ENCODE peak calls at places on chromosomes 12 and 14, in six cellular contexts. One of them, this sample, is unnamed.
A peak's percentile ranks its signal among the peaks of the same experiment; 100 is the strongest.

GRCh38 chr12:113965951-113966797 is at the start of gene RBM19:
- DNase-seq in left ventricle myocardium inferior: peak; percentile 97
- DNase-seq in H1: peak; percentile 98
- DNase-seq in gastrocnemius medialis: peak; percentile 96
- DNase-seq in OCI-LY7: peak; percentile 99
- DNase-seq in CD4-positive, CD25-positive, alpha-beta regulatory T cell: peak; percentile 98
- DNase-seq in this sample: peak; percentile 99

GRCh38 chr12:81798294-81798693 is 39.1 kb upstream of the PPFIA2 start:
- DNase-seq in left ventricle myocardium inferior: no peak
- DNase-seq in H1: no peak
- DNase-seq in gastrocnemius medialis: no peak
- DNase-seq in OCI-LY7: no peak
- DNase-seq in CD4-positive, CD25-positive, alpha-beta regulatory T cell: no peak
- DNase-seq in this sample: no peak

GRCh38 chr12:29732211-29732992 is 51.3 kb downstream of the TMTC1 start:
- DNase-seq in left ventricle myocardium inferior: no peak
- DNase-seq in H1: no peak
- DNase-seq in gastrocnemius medialis: no peak
- DNase-seq in OCI-LY7: no peak
- DNase-seq in CD4-positive, CD25-positive, alpha-beta regulatory T cell: no peak
- DNase-seq in this sample: no peak

GRCh38 chr14:51093371-51094281 is 1.3 kb downstream of the TRIM9 start:
- DNase-seq in left ventricle myocardium inferior: peak; percentile 23
- DNase-seq in H1: peak; percentile 80
- DNase-seq in gastrocnemius medialis: no peak
- DNase-seq in OCI-LY7: peak; percentile 23
- DNase-seq in CD4-positive, CD25-positive, alpha-beta regulatory T cell: peak; percentile 61
- DNase-seq in this sample: peak; percentile 45

GRCh38 chr14:102279688-102280348 is 25.1 kb downstream of the MOK start:
- DNase-seq in left ventricle myocardium inferior: no peak
- DNase-seq in H1: no peak
- DNase-seq in gastrocnemius medialis: no peak
- DNase-seq in OCI-LY7: no peak
- DNase-seq in CD4-positive, CD25-positive, alpha-beta regulatory T cell: no peak
- DNase-seq in this sample: no peak

GRCh38 chr12:130429656-130430505 is 92.2 kb downstream of the PIWIL1 start:
- DNase-seq in left ventricle myocardium inferior: no peak
- DNase-seq in H1: no peak
- DNase-seq in gastrocnemius medialis: no peak
- DNase-seq in OCI-LY7: no peak
- DNase-seq in CD4-positive, CD25-positive, alpha-beta regulatory T cell: no peak
- DNase-seq in this sample: no peak

GRCh38 chr14:59918824-59919581 is 941 bp upstream of the LRRC9 start:
- DNase-seq in left ventricle myocardium inferior: no peak
- DNase-seq in H1: no peak
- DNase-seq in gastrocnemius medialis: no peak
- DNase-seq in OCI-LY7: peak; percentile 10
- DNase-seq in CD4-positive, CD25-positive, alpha-beta regulatory T cell: peak; percentile 5
- DNase-seq in this sample: peak; percentile 22

GRCh38 chr14:91898256-91898843 is 31.0 kb upstream of the TC2N start:
- DNase-seq in left ventricle myocardium inferior: no peak
- DNase-seq in H1: no peak
- DNase-seq in gastrocnemius medialis: no peak
- DNase-seq in OCI-LY7: no peak
- DNase-seq in CD4-positive, CD25-positive, alpha-beta regulatory T cell: no peak
- DNase-seq in this sample: no peak

GRCh38 chr14:45902241-45902640 is 649.2 kb upstream of the MIS18BP1 start:
- DNase-seq in left ventricle myocardium inferior: no peak
- DNase-seq in H1: no peak
- DNase-seq in gastrocnemius medialis: no peak
- DNase-seq in OCI-LY7: no peak
- DNase-seq in CD4-positive, CD25-positive, alpha-beta regulatory T cell: no peak
- DNase-seq in this sample: no peak

GRCh38 chr12:111029732-111030131 is 109.4 kb upstream of the MYL2 start:
- DNase-seq in left ventricle myocardium inferior: no peak
- DNase-seq in H1: no peak
- DNase-seq in gastrocnemius medialis: no peak
- DNase-seq in OCI-LY7: no peak
- DNase-seq in CD4-positive, CD25-positive, alpha-beta regulatory T cell: no peak
- DNase-seq in this sample: no peak

GRCh38 chr14:54599932-54600331 is 33.0 kb downstream of the SAMD4A start:
- DNase-seq in left ventricle myocardium inferior: no peak
- DNase-seq in H1: no peak
- DNase-seq in gastrocnemius medialis: no peak
- DNase-seq in OCI-LY7: no peak
- DNase-seq in CD4-positive, CD25-positive, alpha-beta regulatory T cell: no peak
- DNase-seq in this sample: no peak

GRCh38 chr14:54593860-54594259 is 26.9 kb downstream of the SAMD4A start:
- DNase-seq in left ventricle myocardium inferior: no peak
- DNase-seq in H1: no peak
- DNase-seq in gastrocnemius medialis: no peak
- DNase-seq in OCI-LY7: no peak
- DNase-seq in CD4-positive, CD25-positive, alpha-beta regulatory T cell: peak; percentile 11
- DNase-seq in this sample: no peak

GRCh38 chr14:54594531-54594930 is 27.6 kb downstream of the SAMD4A start:
- DNase-seq in left ventricle myocardium inferior: no peak
- DNase-seq in H1: no peak
- DNase-seq in gastrocnemius medialis: no peak
- DNase-seq in OCI-LY7: no peak
- DNase-seq in CD4-positive, CD25-positive, alpha-beta regulatory T cell: no peak
- DNase-seq in this sample: no peak

GRCh38 chr14:54600685-54601084 is 33.8 kb downstream of the SAMD4A start:
- DNase-seq in left ventricle myocardium inferior: no peak
- DNase-seq in H1: no peak
- DNase-seq in gastrocnemius medialis: no peak
- DNase-seq in OCI-LY7: no peak
- DNase-seq in CD4-positive, CD25-positive, alpha-beta regulatory T cell: no peak
- DNase-seq in this sample: no peak

GRCh38 chr14:54597795-54598443 is 31.0 kb downstream of the SAMD4A start:
- DNase-seq in left ventricle myocardium inferior: no peak
- DNase-seq in H1: no peak
- DNase-seq in gastrocnemius medialis: no peak
- DNase-seq in OCI-LY7: no peak
- DNase-seq in CD4-positive, CD25-positive, alpha-beta regulatory T cell: no peak
- DNase-seq in this sample: no peak
- H3K4me1 ChIP-seq in left ventricle myocardium inferior: peaks cover 62% of the 10 kb centered on the region
- H3K4me1 ChIP-seq in H1: no peaks in the 10 kb centered on the region
- H3K4me1 ChIP-seq in gastrocnemius medialis: peaks cover 39% of the 10 kb centered on the region
- H3K4me1 ChIP-seq in OCI-LY7: no peaks in the 10 kb centered on the region
- H3K4me1 ChIP-seq in CD4-positive, CD25-positive, alpha-beta regulatory T cell: no peaks in the 10 kb centered on the region
- H3K4me1 ChIP-seq in this sample: peaks cover 3% of the 10 kb centered on the region

DNA sequence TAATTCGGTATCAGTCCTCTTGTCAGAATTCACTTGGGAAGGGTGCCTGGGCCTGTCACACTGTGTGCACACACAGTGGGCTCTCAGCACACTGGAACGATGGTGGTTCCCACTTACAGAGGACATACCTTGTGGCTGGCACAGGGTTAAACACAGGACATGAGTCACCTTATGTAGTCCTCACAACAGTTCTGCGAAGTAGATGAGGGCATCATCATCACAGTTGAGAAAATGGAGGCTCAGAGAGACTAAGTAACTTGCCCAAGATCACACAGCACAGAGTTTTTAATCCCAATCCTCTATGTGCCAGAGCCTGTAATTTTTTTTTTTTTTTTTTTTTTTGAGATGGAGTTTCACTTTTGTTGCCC is 90.7 kb downstream of the NINJ2 start:
- DNase-seq in left ventricle myocardium inferior: no peak
- DNase-seq in H1: no peak
- DNase-seq in gastrocnemius medialis: no peak
- DNase-seq in OCI-LY7: no peak
- DNase-seq in CD4-positive, CD25-positive, alpha-beta regulatory T cell: peak; percentile 82
- DNase-seq in this sample: no peak
- H3K27ac ChIP-seq in left ventricle myocardium inferior: peak overlapping the region; percentile 97
- H3K27ac ChIP-seq in H1: no peak overlapping the region
- H3K27ac ChIP-seq in gastrocnemius medialis: peak overlapping the region; percentile 95
- H3K27ac ChIP-seq in OCI-LY7: no peak overlapping the region
- H3K27ac ChIP-seq in CD4-positive, CD25-positive, alpha-beta regulatory T cell: no peak overlapping the region
- H3K27ac ChIP-seq in this sample: peak overlapping the region; percentile 99

DNA sequence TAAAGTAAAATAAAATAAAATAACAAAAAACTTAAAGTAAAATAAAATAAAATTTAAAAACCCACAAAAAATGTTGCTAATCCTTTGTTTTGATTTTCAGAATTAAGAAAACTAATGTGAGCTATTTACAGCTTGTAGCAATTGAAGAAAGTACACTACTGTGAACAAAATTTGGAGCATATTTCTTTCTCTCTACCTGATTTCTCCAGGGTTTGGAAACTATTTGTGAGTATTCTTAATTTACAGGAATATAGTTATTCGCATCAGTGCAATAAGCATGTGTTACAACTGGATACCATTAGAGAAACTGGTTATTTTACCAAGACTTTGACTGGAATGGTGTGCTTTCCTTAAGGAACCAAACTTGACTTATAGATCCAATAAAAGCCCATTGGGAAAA is 86.1 kb upstream of the CNOT2 start:
- DNase-seq in left ventricle myocardium inferior: no peak
- DNase-seq in H1: no peak
- DNase-seq in gastrocnemius medialis: no peak
- DNase-seq in OCI-LY7: peak; percentile 7
- DNase-seq in CD4-positive, CD25-positive, alpha-beta regulatory T cell: no peak
- DNase-seq in this sample: no peak
- H3K9me3 ChIP-seq in left ventricle myocardium inferior: peaks cover 75% of the 10 kb centered on the region
- H3K9me3 ChIP-seq in H1: peaks cover 46% of the 10 kb centered on the region
- H3K9me3 ChIP-seq in gastrocnemius medialis: no peaks in the 10 kb centered on the region
- H3K9me3 ChIP-seq in OCI-LY7: peaks cover 45% of the 10 kb centered on the region
- H3K9me3 ChIP-seq in CD4-positive, CD25-positive, alpha-beta regulatory T cell: peaks cover 10% of the 10 kb centered on the region
- H3K9me3 ChIP-seq in this sample: no peaks in the 10 kb centered on the region

GRCh38 chr12:62265511-62265910 is 5.3 kb downstream of the USP15 start:
- DNase-seq in left ventricle myocardium inferior: no peak
- DNase-seq in H1: no peak
- DNase-seq in gastrocnemius medialis: no peak
- DNase-seq in OCI-LY7: no peak
- DNase-seq in CD4-positive, CD25-positive, alpha-beta regulatory T cell: no peak
- DNase-seq in this sample: no peak

GRCh38 chr12:62267026-62267425 is 6.8 kb downstream of the USP15 start:
- DNase-seq in left ventricle myocardium inferior: no peak
- DNase-seq in H1: no peak
- DNase-seq in gastrocnemius medialis: no peak
- DNase-seq in OCI-LY7: no peak
- DNase-seq in CD4-positive, CD25-positive, alpha-beta regulatory T cell: no peak
- DNase-seq in this sample: no peak

GRCh38 chr12:62268956-62269355 is 8.8 kb downstream of the USP15 start:
- DNase-seq in left ventricle myocardium inferior: no peak
- DNase-seq in H1: no peak
- DNase-seq in gastrocnemius medialis: no peak
- DNase-seq in OCI-LY7: no peak
- DNase-seq in CD4-positive, CD25-positive, alpha-beta regulatory T cell: no peak
- DNase-seq in this sample: no peak

GRCh38 chr12:62269464-62270228 is 9.4 kb downstream of the USP15 start:
- DNase-seq in left ventricle myocardium inferior: no peak
- DNase-seq in H1: no peak
- DNase-seq in gastrocnemius medialis: no peak
- DNase-seq in OCI-LY7: no peak
- DNase-seq in CD4-positive, CD25-positive, alpha-beta regulatory T cell: no peak
- DNase-seq in this sample: no peak

GRCh38 chr12:62267490-62267889 is 7.3 kb downstream of the USP15 start:
- DNase-seq in left ventricle myocardium inferior: no peak
- DNase-seq in H1: no peak
- DNase-seq in gastrocnemius medialis: no peak
- DNase-seq in OCI-LY7: no peak
- DNase-seq in CD4-positive, CD25-positive, alpha-beta regulatory T cell: no peak
- DNase-seq in this sample: no peak
- H3K4me1 ChIP-seq in left ventricle myocardium inferior: peaks cover 96% of the 10 kb centered on the region
- H3K4me1 ChIP-seq in H1: no peaks in the 10 kb centered on the region
- H3K4me1 ChIP-seq in gastrocnemius medialis: peaks cover 88% of the 10 kb centered on the region
- H3K4me1 ChIP-seq in OCI-LY7: peaks cover 33% of the 10 kb centered on the region
- H3K4me1 ChIP-seq in CD4-positive, CD25-positive, alpha-beta regulatory T cell: peaks cover 84% of the 10 kb centered on the region
- H3K4me1 ChIP-seq in this sample: peaks cover 2% of the 10 kb centered on the region

GRCh38 chr14:58772814-58773620 is 135.3 kb downstream of the DACT1 start:
- DNase-seq in left ventricle myocardium inferior: no peak
- DNase-seq in H1: no peak
- DNase-seq in gastrocnemius medialis: no peak
- DNase-seq in OCI-LY7: no peak
- DNase-seq in CD4-positive, CD25-positive, alpha-beta regulatory T cell: no peak
- DNase-seq in this sample: no peak
- H3K27ac ChIP-seq in left ventricle myocardium inferior: no peak overlapping the region
- H3K27ac ChIP-seq in H1: no peak overlapping the region
- H3K27ac ChIP-seq in gastrocnemius medialis: no peak overlapping the region
- H3K27ac ChIP-seq in OCI-LY7: no peak overlapping the region
- H3K27ac ChIP-seq in CD4-positive, CD25-positive, alpha-beta regulatory T cell: no peak overlapping the region
- H3K27ac ChIP-seq in this sample: no peak overlapping the region

DNA sequence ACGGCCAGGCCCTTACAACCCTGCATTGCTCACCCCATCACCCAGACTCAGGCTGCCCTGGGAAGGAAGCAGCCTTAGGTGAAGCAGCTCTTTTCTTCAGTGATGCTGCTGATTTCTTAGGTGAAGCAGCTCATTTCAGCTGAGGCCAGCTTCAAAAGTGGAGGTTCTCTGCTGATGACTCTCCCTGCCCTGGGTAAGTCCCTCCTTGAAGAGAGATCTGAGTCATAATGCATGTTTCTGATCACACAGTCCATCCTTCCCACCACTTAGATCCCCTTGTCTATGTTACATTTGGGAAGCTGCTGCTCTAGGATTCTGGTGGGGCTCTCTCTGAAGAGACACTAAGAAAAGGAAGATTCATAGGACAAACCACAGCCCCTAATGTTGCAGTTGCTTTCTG is 17.2 kb upstream of the ZNF140 start:
- DNase-seq in left ventricle myocardium inferior: no peak
- DNase-seq in H1: no peak
- DNase-seq in gastrocnemius medialis: no peak
- DNase-seq in OCI-LY7: no peak
- DNase-seq in CD4-positive, CD25-positive, alpha-beta regulatory T cell: no peak
- DNase-seq in this sample: no peak
- H3K9me3 ChIP-seq in left ventricle myocardium inferior: peaks cover 100% of the 10 kb centered on the region
- H3K9me3 ChIP-seq in H1: peaks cover 86% of the 10 kb centered on the region
- H3K9me3 ChIP-seq in gastrocnemius medialis: peaks cover 85% of the 10 kb centered on the region
- H3K9me3 ChIP-seq in OCI-LY7: peaks cover 69% of the 10 kb centered on the region
- H3K9me3 ChIP-seq in CD4-positive, CD25-positive, alpha-beta regulatory T cell: peaks cover 92% of the 10 kb centered on the region
- H3K9me3 ChIP-seq in this sample: peaks cover 31% of the 10 kb centered on the region

GRCh38 chr12:122891661-122892525 is 4.0 kb downstream of the VPS37B start:
- DNase-seq in left ventricle myocardium inferior: no peak
- DNase-seq in H1: no peak
- DNase-seq in gastrocnemius medialis: no peak
- DNase-seq in OCI-LY7: no peak
- DNase-seq in CD4-positive, CD25-positive, alpha-beta regulatory T cell: no peak
- DNase-seq in this sample: no peak

GRCh38 chr12:122886851-122887816 is 8.8 kb downstream of the VPS37B start:
- DNase-seq in left ventricle myocardium inferior: no peak
- DNase-seq in H1: no peak
- DNase-seq in gastrocnemius medialis: no peak
- DNase-seq in OCI-LY7: peak; percentile 90
- DNase-seq in CD4-positive, CD25-positive, alpha-beta regulatory T cell: no peak
- DNase-seq in this sample: no peak

GRCh38 chr12:122888232-122888752 is 7.6 kb downstream of the VPS37B start:
- DNase-seq in left ventricle myocardium inferior: peak; percentile 31
- DNase-seq in H1: no peak
- DNase-seq in gastrocnemius medialis: no peak
- DNase-seq in OCI-LY7: peak; percentile 67
- DNase-seq in CD4-positive, CD25-positive, alpha-beta regulatory T cell: peak; percentile 55
- DNase-seq in this sample: peak; percentile 62

GRCh38 chr12:122887817-122888212 is 8.1 kb downstream of the VPS37B start:
- DNase-seq in left ventricle myocardium inferior: no peak
- DNase-seq in H1: no peak
- DNase-seq in gastrocnemius medialis: no peak
- DNase-seq in OCI-LY7: no peak
- DNase-seq in CD4-positive, CD25-positive, alpha-beta regulatory T cell: no peak
- DNase-seq in this sample: no peak

GRCh38 chr12:122889658-122890561 is 6.0 kb downstream of the VPS37B start:
- DNase-seq in left ventricle myocardium inferior: no peak
- DNase-seq in H1: no peak
- DNase-seq in gastrocnemius medialis: no peak
- DNase-seq in OCI-LY7: no peak
- DNase-seq in CD4-positive, CD25-positive, alpha-beta regulatory T cell: no peak
- DNase-seq in this sample: no peak
- H3K4me1 ChIP-seq in left ventricle myocardium inferior: peaks cover 95% of the 10 kb centered on the region
- H3K4me1 ChIP-seq in H1: peaks cover 9% of the 10 kb centered on the region
- H3K4me1 ChIP-seq in gastrocnemius medialis: peaks cover 64% of the 10 kb centered on the region
- H3K4me1 ChIP-seq in OCI-LY7: peaks cover 46% of the 10 kb centered on the region
- H3K4me1 ChIP-seq in CD4-positive, CD25-positive, alpha-beta regulatory T cell: peaks cover 73% of the 10 kb centered on the region
- H3K4me1 ChIP-seq in this sample: peaks cover 22% of the 10 kb centered on the region

This sample was measured in right cardiac atrium.